ENCODE peak calls at places on chromosomes 4 and X, in nine cellular contexts. W is tibial artery, Z is suprapubic skin, C is D721Med, O is esophagus muscularis mucosa, B is tibial nerve, S is omental fat pad, Q is HCT116, M is HL-60. I is an unnamed sample.

GRCh38 chr4:23745377-23745776 is 144.5 kb downstream of the PPARGC1A start:
- DNase-seq in W (no peak), Z (no peak), C (no peak), O (no peak), B (no peak), S (no peak), Q (no peak), M (no peak), I (no peak)

GRCh38 chr4:122798101-122798500 is 28.5 kb upstream of the FGF2 start:
- DNase-seq in W (no peak), Z (no peak), C (no peak), O (no peak), B (peak), S (no peak), Q (no peak), M (no peak), I (peak)

GRCh38 chr4:118224239-118224829 is 128.5 kb downstream of the PRSS12 start:
- DNase-seq in W (no peak), Z (no peak), C (no peak), O (no peak), B (no peak), S (no peak), Q (peak), M (peak), I (no peak)

GRCh38 chr4:83083925-83084475 is 30.5 kb downstream of the PLAC8 start:
- DNase-seq in W (no peak), Z (no peak), C (no peak), O (no peak), B (no peak), S (no peak), Q (no peak), M (no peak), I (no peak)

GRCh38 chr4:152773953-152774352 is 5.6 kb downstream of the TIGD4 start:
- DNase-seq in W (no peak), Z (no peak), C (no peak), O (no peak), B (no peak), S (no peak), Q (no peak), M (no peak), I (no peak)

GRCh38 chrX:40062525-40063193 is 35.1 kb downstream of the BCOR start:
- DNase-seq in W (no peak), Z (no peak), C (no peak), O (no peak), B (no peak), S (no peak), Q (no peak), M (no peak), I (no peak)

GRCh38 chr4:178612725-178613124 is 1170.5 kb upstream of the AGA start:
- DNase-seq in W (no peak), Z (no peak), C (no peak), O (no peak), B (no peak), S (no peak), Q (no peak), M (no peak), I (no peak)

GRCh38 chr4:47598896-47599295 is 113.8 kb downstream of the ATP10D start:
- DNase-seq in W (no peak), Z (no peak), C (no peak), O (no peak), B (no peak), S (no peak), Q (no peak), M (no peak), I (no peak)

GRCh38 chrX:153780678-153781427 is at the start of gene SRPK3:
- DNase-seq in W (peak), Z (no peak), C (no peak), O (no peak), B (no peak), S (no peak), Q (no peak), M (no peak), I (no peak)

GRCh38 chr4:24853142-24853541 is 57.8 kb downstream of the SOD3 start:
- DNase-seq in W (no peak), Z (no peak), C (no peak), O (no peak), B (no peak), S (no peak), Q (no peak), M (no peak), I (no peak)

GRCh38 chr4:1044469-1045192 is 33.2 kb downstream of the FGFRL1 start:
- DNase-seq in W (peak), Z (no peak), C (no peak), O (no peak), B (no peak), S (no peak), Q (no peak), M (no peak), I (peak)

GRCh38 chrX:24961809-24962208 is 54.0 kb downstream of the ARX start:
- DNase-seq in W (no peak), Z (no peak), C (no peak), O (no peak), B (no peak), S (no peak), Q (no peak), M (no peak), I (no peak)

GRCh38 chrX:55759478-55759877 is 41.9 kb downstream of the RRAGB start:
- DNase-seq in W (no peak), Z (no peak), C (no peak), O (no peak), B (no peak), S (no peak), Q (no peak), M (no peak), I (no peak)

GRCh38 chr4:139015948-139016451 is 419 bp downstream of the NOCT start:
- DNase-seq in W (no peak), Z (no peak), C (no peak), O (no peak), B (no peak), S (no peak), Q (no peak), M (no peak), I (no peak)

GRCh38 chr4:54392459-54392858 is 163.4 kb downstream of the PDGFRA start:
- DNase-seq in W (no peak), Z (no peak), C (no peak), O (no peak), B (no peak), S (no peak), Q (no peak), M (no peak), I (no peak)

GRCh38 chr4:6732441-6733357 is 16.7 kb downstream of the BLOC1S4 start:
- DNase-seq in W (peak), Z (peak), C (no peak), O (no peak), B (peak), S (peak), Q (peak), M (no peak), I (peak)

GRCh38 chr4:187478292-187479205 is 517.0 kb upstream of the ZFP42 start:
- DNase-seq in W (no peak), Z (no peak), C (no peak), O (peak), B (no peak), S (no peak), Q (no peak), M (no peak), I (no peak)

GRCh38 chr4:2535386-2536192 is 858 bp upstream of the FAM193A start:
- DNase-seq in W (peak), Z (peak), C (no peak), O (no peak), B (peak), S (peak), Q (no peak), M (peak), I (peak)

GRCh38 chr4:141352328-141352727 is 131.6 kb downstream of the ZNF330 start:
- DNase-seq in W (no peak), Z (no peak), C (no peak), O (no peak), B (no peak), S (no peak), Q (no peak), M (no peak), I (no peak)

GRCh38 chr4:26028793-26029511 is 114.9 kb downstream of the SMIM20 start:
- DNase-seq in W (peak), Z (peak), C (no peak), O (no peak), B (peak), S (no peak), Q (no peak), M (no peak), I (peak)

GRCh38 chrX:117538441-117539418 is 577.9 kb downstream of the KLHL13 start:
- DNase-seq in W (no peak), Z (no peak), C (no peak), O (no peak), B (no peak), S (no peak), Q (no peak), M (no peak), I (no peak)

GRCh38 chr4:154741131-154741530 is 2.7 kb upstream of the LRAT start:
- DNase-seq in W (no peak), Z (no peak), C (no peak), O (no peak), B (no peak), S (no peak), Q (no peak), M (no peak), I (no peak)

GRCh38 chrX:134929813-134930212 is 61.0 kb upstream of the SMIM10 start:
- DNase-seq in W (no peak), Z (no peak), C (no peak), O (no peak), B (no peak), S (no peak), Q (no peak), M (no peak), I (no peak)

DNA sequence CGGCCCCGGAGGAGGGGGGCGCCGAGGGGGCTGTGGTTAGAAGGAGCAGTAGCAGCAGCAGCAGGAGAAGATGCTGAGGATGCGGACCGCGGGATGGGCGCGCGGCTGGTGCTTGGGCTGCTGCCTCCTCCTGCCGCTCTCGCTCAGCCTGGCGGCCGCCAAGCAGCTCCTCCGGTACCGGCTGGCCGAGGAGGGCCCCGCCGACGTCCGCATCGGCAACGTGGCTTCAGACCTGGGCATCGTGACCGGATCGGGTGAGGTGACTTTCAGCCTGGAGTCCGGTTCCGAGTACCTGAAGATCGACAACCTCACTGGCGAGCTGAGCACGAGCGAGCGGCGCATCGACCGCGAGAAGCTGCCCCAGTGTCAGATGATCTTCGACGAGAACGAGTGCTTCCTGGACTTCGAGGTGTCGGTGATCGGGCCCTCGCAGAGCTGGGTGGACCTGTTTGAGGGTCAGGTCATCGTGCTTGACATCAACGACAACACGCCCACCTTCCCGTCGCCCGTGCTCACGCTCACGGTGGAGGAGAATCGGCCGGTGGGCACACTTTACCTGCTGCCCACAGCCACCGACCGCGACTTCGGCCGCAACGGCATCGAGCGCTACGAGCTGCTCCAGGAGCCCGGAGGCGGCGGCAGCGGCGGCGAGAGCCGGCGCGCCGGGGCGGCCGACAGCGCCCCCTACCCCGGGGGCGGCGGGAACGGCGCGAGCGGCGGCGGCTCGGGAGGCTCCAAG is 1.4 kb downstream of the PCDH7 start:
- DNase-seq in W (peak), Z (no peak), C (peak), O (no peak), B (no peak), S (no peak), Q (no peak), M (no peak), I (peak)
- TF ChIP-seq CTCF in W (peak), Z (peak), C (peak), O (peak), B (peak), S (no peak), Q (no peak), M (no peak), I (peak)

DNA sequence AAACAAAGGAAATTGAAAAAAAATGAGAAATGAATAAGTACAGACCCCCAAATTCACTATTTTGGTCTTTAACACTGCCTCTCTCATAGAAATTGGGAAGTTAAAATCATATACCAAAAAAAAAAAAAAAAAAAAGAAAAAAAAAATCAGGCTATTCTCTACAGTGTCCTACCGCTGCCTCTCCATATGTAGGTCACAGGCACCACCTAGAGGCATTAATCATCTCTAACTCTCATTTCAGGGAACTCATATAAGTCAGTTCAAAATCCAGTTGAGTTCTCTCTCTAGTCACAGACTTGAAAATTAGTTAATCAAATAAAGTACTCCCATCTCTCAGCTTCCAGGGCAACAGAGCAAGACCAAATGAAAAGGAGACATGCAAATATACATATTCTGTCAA is 47.9 kb downstream of the COX18 start:
- DNase-seq in W (no peak), Z (no peak), C (no peak), O (no peak), B (no peak), S (no peak), Q (peak), M (no peak), I (no peak)
- TF ChIP-seq CTCF in W (peak), Z (no peak), C (peak), O (peak), B (no peak), S (no peak), Q (peak), M (no peak), I (no peak)

GRCh38 chr4:162645381-162645780 is 481.6 kb upstream of the FSTL5 start:
- DNase-seq in W (no peak), Z (no peak), C (no peak), O (no peak), B (no peak), S (no peak), Q (no peak), M (no peak), I (no peak)
- TF ChIP-seq CTCF in W (no peak), Z (no peak), C (peak), O (no peak), B (peak), S (no peak), Q (peak), M (no peak), I (peak)

DNA sequence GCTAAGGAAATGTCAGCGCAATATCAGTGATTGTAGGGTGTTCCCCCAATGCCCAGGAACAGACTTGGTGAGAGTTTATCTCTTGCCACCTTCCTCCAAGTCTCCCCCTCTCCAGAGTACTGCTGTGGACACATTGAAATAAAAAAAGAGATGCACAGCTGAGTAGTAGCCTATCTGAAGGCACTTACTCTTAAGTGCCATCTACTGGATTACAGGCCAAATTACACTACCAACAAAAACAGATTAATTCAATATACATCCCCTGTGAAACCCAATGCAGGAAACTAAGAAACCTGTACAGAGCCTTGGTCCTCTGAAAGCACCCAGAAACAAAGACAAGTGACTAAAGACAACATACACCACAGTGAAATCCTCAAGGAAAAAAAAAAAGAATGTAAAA is 460.3 kb downstream of the ZIC3 start:
- DNase-seq in W (no peak), Z (no peak), C (no peak), O (no peak), B (no peak), S (no peak), Q (no peak), M (no peak), I (no peak)
- TF ChIP-seq CTCF in W (no peak), Z (no peak), C (peak), O (peak), B (no peak), S (no peak), Q (peak), M (no peak), I (peak)

GRCh38 chrX:129523076-129524055 is at the start of gene SMARCA1:
- DNase-seq in W (peak), Z (peak), C (peak), O (no peak), B (peak), S (no peak), Q (peak), M (no peak), I (peak)

GRCh38 chrX:129520151-129520550 is 3.1 kb downstream of the SMARCA1 start:
- DNase-seq in W (no peak), Z (no peak), C (no peak), O (no peak), B (no peak), S (no peak), Q (no peak), M (no peak), I (no peak)

GRCh38 chrX:129524250-129524850 is 1.1 kb upstream of the SMARCA1 start:
- DNase-seq in W (no peak), Z (no peak), C (no peak), O (no peak), B (no peak), S (no peak), Q (no peak), M (no peak), I (no peak)

GRCh38 chrX:129525162-129525561 is 1.9 kb upstream of the SMARCA1 start:
- DNase-seq in W (no peak), Z (no peak), C (no peak), O (no peak), B (no peak), S (no peak), Q (no peak), M (no peak), I (no peak)

GRCh38 chrX:129522184-129523059 is 868 bp downstream of the SMARCA1 start:
- DNase-seq in W (peak), Z (no peak), C (peak), O (no peak), B (peak), S (no peak), Q (peak), M (no peak), I (peak)
- TF ChIP-seq CTCF in W (no peak), Z (no peak), C (no peak), O (no peak), B (no peak), S (no peak), Q (no peak), M (no peak), I (no peak)

DNA sequence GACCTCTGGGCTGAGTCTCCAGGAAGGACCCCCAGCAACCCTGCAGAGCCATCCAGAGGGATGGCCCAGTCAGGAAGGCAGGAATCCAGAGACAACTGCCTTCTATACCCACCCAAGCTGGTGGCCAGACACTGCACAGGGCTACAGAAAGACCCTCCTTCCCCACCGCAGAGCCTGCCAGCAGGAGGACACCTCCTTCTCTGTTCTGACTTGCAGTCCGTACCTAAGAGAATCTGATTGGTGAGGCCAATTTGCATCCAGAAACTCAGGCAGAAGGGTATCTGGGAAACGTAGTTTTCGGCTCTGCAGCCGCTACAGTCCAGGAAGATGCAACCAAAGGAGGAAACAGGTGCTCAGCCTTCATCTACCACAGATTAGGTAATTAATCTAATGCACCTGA is 155.4 kb upstream of the FRG1 start:
- DNase-seq in W (no peak), Z (no peak), C (no peak), O (no peak), B (no peak), S (no peak), Q (no peak), M (no peak), I (no peak)
- TF ChIP-seq CTCF in W (no peak), Z (no peak), C (no peak), O (no peak), B (no peak), S (no peak), Q (no peak), M (no peak), I (no peak)

GRCh38 chr4:121070274-121070673 is 2.1 kb downstream of the NDNF start:
- DNase-seq in W (no peak), Z (no peak), C (no peak), O (no peak), B (no peak), S (no peak), Q (no peak), M (no peak), I (no peak)

GRCh38 chr4:121072836-121073362 is 564 bp upstream of the NDNF start:
- DNase-seq in W (peak), Z (peak), C (no peak), O (no peak), B (no peak), S (no peak), Q (no peak), M (no peak), I (no peak)

GRCh38 chr4:121072080-121072835 is at the start of gene NDNF:
- DNase-seq in W (peak), Z (no peak), C (no peak), O (no peak), B (peak), S (no peak), Q (no peak), M (peak), I (peak)

GRCh38 chr4:121070696-121071639 is 1.4 kb downstream of the NDNF start:
- DNase-seq in W (peak), Z (peak), C (no peak), O (no peak), B (no peak), S (no peak), Q (no peak), M (no peak), I (peak)

DNA sequence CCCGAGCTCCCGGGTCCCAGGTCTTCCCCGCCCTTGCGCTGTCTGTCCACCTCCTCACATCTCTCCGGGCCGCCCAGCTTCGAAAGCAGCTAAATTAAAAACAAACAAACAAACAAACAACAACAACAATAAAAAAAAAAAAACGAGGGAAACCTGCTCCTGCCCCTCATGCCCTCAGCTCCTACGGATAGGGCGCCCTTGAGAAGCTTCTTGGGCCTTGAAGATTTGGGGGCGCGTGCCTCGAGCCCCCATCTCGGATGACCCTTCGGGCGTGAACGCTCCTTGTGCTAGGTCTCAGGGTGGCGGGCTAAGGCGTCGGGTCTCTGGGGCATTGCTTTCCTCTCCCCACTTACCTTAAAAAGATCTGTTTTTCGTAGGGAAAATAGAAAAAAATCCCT is 696 bp downstream of the NDNF start:
- DNase-seq in W (no peak), Z (no peak), C (no peak), O (no peak), B (no peak), S (no peak), Q (no peak), M (no peak), I (no peak)
- TF ChIP-seq CTCF in W (no peak), Z (no peak), C (no peak), O (no peak), B (no peak), S (no peak), Q (no peak), M (no peak), I (no peak)

GRCh38 chrX:136767104-136767941 is 13.4 kb downstream of the ARHGEF6 start:
- DNase-seq in W (peak), Z (peak), C (no peak), O (no peak), B (peak), S (no peak), Q (no peak), M (no peak), I (peak)
- TF ChIP-seq CTCF in W (peak), Z (no peak), C (no peak), O (peak), B (peak), S (no peak), Q (peak), M (no peak), I (peak)

GRCh38 chrX:147072747-147073146 is 258.2 kb upstream of the CXorf51A start:
- DNase-seq in W (no peak), Z (no peak), C (no peak), O (no peak), B (no peak), S (no peak), Q (no peak), M (no peak), I (no peak)
- TF ChIP-seq CTCF in W (no peak), Z (no peak), C (no peak), O (no peak), B (no peak), S (no peak), Q (no peak), M (no peak), I (no peak)